ENCODE peak calls at places on chromosomes 4 and X, in five cellular contexts. S, W, Y, J and R are unnamed samples.

GRCh38 chrX:84175943-84176342 is 12.1 kb downstream of the RPS6KA6 start:
- DNase-seq in S (no peak), W (no peak), Y (no peak), J (no peak), R (no peak)

GRCh38 chr4:14783011-14783877 is 219.0 kb upstream of the CPEB2 start:
- DNase-seq in S (no peak), W (no peak), Y (peak; percentile 16), J (peak; percentile 8), R (no peak)

GRCh38 chr4:121192500-121192899 is 28.4 kb upstream of the TNIP3 start:
- DNase-seq in S (no peak), W (no peak), Y (peak; percentile 62), J (peak; percentile 20), R (no peak)

GRCh38 chr4:168496834-168497233 is at the start of gene PALLD:
- DNase-seq in S (no peak), W (peak; percentile 36), Y (no peak), J (peak; percentile 66), R (peak; percentile 27)

GRCh38 chr4:6368601-6369000 is 99.0 kb downstream of the WFS1 start:
- DNase-seq in S (no peak), W (no peak), Y (no peak), J (no peak), R (no peak)

GRCh38 chr4:153267013-153267412 is 62.8 kb downstream of the TRIM2 start:
- DNase-seq in S (no peak), W (no peak), Y (no peak), J (no peak), R (no peak)

GRCh38 chr4:79917246-79917645 is 155.8 kb downstream of the ANTXR2 start:
- DNase-seq in S (peak; percentile 77), W (no peak), Y (peak; percentile 62), J (peak; percentile 16), R (peak; percentile 45)

GRCh38 chrX:71053217-71053621 is 14.9 kb downstream of the SNX12 start:
- DNase-seq in S (peak; percentile 90), W (no peak), Y (no peak), J (no peak), R (peak; percentile 54)

GRCh38 chrX:106201502-106202178 is 33.5 kb downstream of the PWWP3B start:
- DNase-seq in S (peak; percentile 69), W (no peak), Y (no peak), J (no peak), R (no peak)

GRCh38 chr4:80192937-80193336 is 4.4 kb upstream of the PRDM8 start:
- DNase-seq in S (no peak), W (no peak), Y (peak; percentile 85), J (peak; percentile 83), R (no peak)

GRCh38 chr4:143358923-143359694 is 22.4 kb downstream of the GAB1 start:
- DNase-seq in S (no peak), W (no peak), Y (peak; percentile 72), J (peak; percentile 71), R (no peak)

GRCh38 chr4:32858971-32859370 is 2138.8 kb downstream of the PCDH7 start:
- DNase-seq in S (no peak), W (no peak), Y (peak; percentile 54), J (peak; percentile 72), R (no peak)

GRCh38 chrX:95332530-95332929 is 1352.1 kb upstream of the DIAPH2 start:
- DNase-seq in S (no peak), W (no peak), Y (no peak), J (no peak), R (no peak)

GRCh38 chr4:11487876-11488545 is 59.3 kb upstream of the HS3ST1 start:
- DNase-seq in S (no peak), W (no peak), Y (peak; percentile 98), J (peak; percentile 3), R (no peak)

GRCh38 chr4:14726441-14727405 is 275.6 kb upstream of the CPEB2 start:
- DNase-seq in S (peak; percentile 38), W (no peak), Y (peak; percentile 57), J (peak; percentile 5), R (no peak)

GRCh38 chr4:26412381-26413372 is 77.6 kb downstream of the CCKAR start:
- DNase-seq in S (no peak), W (peak; percentile 58), Y (peak; percentile 77), J (no peak), R (no peak)

GRCh38 chr4:112735474-112735951 is 98.6 kb downstream of the LARP7 start:
- DNase-seq in S (no peak), W (no peak), Y (no peak), J (peak; percentile 2), R (no peak)

GRCh38 chrX:19655032-19655431 is 139.7 kb upstream of the MAP3K15 start:
- DNase-seq in S (no peak), W (no peak), Y (no peak), J (no peak), R (no peak)

GRCh38 chrX:39201305-39201990 is 400.2 kb downstream of the MID1IP1 start:
- DNase-seq in S (no peak), W (no peak), Y (peak; percentile 2), J (no peak), R (no peak)

GRCh38 chrX:65451663-65452062 is 82.9 kb downstream of the LAS1L start:
- DNase-seq in S (no peak), W (no peak), Y (peak; percentile 21), J (no peak), R (no peak)
- TF ChIP-seq CTCF in S (peak; percentile 67), W (peak; percentile 34), Y (peak; percentile 38), J (peak; percentile 21), R (peak; percentile 62)

DNA sequence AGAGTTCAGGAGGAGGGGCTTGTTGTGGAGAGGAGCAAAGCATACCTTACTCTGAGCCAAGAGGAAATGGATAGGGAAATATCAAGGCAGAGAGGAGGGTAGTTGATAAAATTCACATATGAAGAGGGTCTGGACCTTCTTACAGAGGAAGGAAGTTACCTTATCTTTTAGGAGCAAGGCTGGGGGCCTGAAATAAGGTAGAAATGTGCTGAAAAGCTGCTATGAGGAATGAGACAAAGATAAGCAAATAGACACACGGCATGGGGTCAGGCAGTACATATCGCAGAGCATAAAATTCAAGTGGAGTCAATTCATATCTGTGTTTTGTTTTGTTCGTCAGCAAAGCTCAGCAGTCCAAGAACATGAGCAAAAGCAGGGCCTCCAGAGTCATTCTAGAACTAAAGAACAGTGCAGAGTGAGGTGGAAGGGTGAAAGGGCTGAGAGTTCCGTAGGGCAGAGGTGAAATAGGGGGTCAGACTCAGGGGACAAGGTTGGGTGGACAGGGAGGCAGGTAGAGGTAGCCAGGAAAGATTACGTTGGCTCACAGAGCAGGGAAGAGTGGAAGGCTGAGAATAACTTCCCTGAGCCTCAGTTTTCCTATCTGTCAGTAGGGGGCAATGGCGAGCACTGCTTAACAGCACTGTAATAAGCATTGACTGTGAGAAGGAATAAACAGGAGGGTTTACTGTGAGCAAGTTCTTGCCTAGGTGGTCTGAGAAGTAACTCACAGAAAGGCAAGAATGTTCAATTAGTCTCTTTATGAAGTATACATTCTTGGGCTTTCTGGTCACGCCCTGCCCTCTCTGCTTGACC is 9.2 kb downstream of the VSIG4 start:
- DNase-seq in S (peak; percentile 39), W (no peak), Y (peak; percentile 48), J (no peak), R (no peak)
- TF ChIP-seq CTCF in S (peak; percentile 70), W (peak; percentile 49), Y (peak; percentile 78), J (peak; percentile 43), R (peak; percentile 27)

DNA sequence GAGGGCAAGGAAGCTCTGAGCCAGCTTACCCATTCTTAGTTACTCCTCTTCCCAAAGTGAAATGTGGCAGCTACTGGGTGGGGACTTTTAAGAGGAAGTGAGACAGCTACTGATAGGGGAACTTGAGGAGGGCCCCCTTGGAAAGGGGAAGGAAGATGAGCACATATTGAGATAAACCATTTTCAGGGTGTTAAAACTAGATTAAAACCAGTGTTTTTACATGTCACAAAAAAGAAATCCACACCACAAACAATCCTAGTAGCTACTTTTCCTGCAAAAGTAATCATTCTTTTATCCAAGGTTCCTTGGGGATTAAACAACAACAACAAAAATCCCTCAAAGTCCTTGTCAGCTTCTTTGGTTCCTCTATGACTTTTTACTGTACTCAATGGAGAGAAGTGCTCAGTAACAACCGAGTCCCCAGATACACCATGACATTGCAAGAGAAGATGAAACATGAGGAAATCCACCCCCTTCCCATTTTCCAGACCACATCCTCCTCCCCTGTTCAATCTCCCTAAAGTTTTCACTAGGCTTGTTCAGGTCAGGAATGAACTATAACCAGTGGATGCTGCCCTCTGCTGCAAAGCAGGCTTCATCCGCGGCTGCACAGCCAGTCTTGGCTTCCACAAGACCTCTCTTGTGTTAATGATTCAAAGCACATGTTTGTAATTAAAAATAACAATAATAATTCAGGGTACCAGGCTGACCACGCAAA is 113.5 kb upstream of the TMEM164 start:
- DNase-seq in S (no peak), W (no peak), Y (peak; percentile 42), J (no peak), R (peak; percentile 27)
- TF ChIP-seq CTCF in S (peak; percentile 43), W (no peak), Y (peak; percentile 53), J (peak; percentile 35), R (no peak)

GRCh38 chr4:139085141-139085540 is 69.6 kb downstream of the NOCT start:
- DNase-seq in S (no peak), W (no peak), Y (peak; percentile 50), J (peak; percentile 2), R (no peak)
- TF ChIP-seq CTCF in S (peak; percentile 17), W (peak; percentile 30), Y (peak; percentile 40), J (peak; percentile 29), R (peak; percentile 14)

GRCh38 chr4:146930673-146931072 is 15.0 kb downstream of the TTC29 start:
- DNase-seq in S (no peak), W (no peak), Y (no peak), J (no peak), R (no peak)
- TF ChIP-seq CTCF in S (no peak), W (no peak), Y (no peak), J (no peak), R (no peak)

GRCh38 chr4:28357985-28358384 is 1497.3 kb downstream of the STIM2 start:
- DNase-seq in S (peak; percentile 40), W (no peak), Y (peak; percentile 28), J (no peak), R (peak; percentile 19)
- TF ChIP-seq CTCF in S (peak; percentile 62), W (no peak), Y (peak; percentile 34), J (peak; percentile 29), R (no peak)

DNA sequence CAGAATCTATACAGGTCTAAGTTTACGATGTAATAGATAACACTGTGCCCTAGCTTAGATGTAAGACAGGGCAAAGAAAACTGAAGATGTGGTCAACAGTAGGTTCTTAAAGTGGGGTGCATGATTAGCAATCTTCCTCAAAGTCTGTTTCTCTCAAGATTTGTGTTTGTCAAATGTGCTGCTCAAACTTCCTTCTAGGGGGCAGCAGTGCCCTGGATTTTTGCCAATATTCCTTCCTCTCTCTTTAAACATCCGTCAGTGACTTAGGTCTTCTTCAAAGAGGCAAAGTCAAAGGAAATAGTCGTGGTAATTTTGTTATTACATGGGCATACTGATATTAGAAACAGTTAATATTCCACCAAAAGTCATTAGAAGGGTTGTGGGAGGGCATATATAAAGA is 4.2 kb upstream of the PDHA2 start:
- DNase-seq in S (peak; percentile 35), W (no peak), Y (no peak), J (no peak), R (peak; percentile 27)
- TF ChIP-seq CTCF in S (peak; percentile 78), W (peak; percentile 35), Y (no peak), J (no peak), R (peak; percentile 58)